ENCODE peak calls at places on chromosome 11, in five cellular contexts. F is NCI-H69; X is stimulated activated CD8-positive, alpha-beta memory T cell treated with anti-CD3 and anti-CD28 coated beads, Interleukin-15, amount 100 ng/mL, for 1 hour; V is activated gamma-delta T cell treated with Interleukin-2 at 50 U/mL for 16 hours; W is effector memory CD4-positive, alpha-beta T cell. A is an unnamed sample.

GRCh38 chr11:111913031-111913861 is 712 bp downstream of the HSPB2 start:
- DNase-seq in F (no peak), X (no peak), V (no peak), W (no peak), A (no peak)

GRCh38 chr11:2301631-2302272 is at the start of the genes C11orf21 and TSPAN32:
- DNase-seq in F (peak; percentile 60), X (no peak), V (peak; percentile 63), W (peak; percentile 64), A (peak; percentile 85)

GRCh38 chr11:126357969-126358762 is 2.7 kb downstream of the ST3GAL4 start:
- DNase-seq in F (no peak), X (no peak), V (no peak), W (no peak), A (no peak)

GRCh38 chr11:102727890-102728289 is 3.1 kb upstream of the MMP8 start:
- DNase-seq in F (no peak), X (no peak), V (no peak), W (no peak), A (no peak)

GRCh38 chr11:92627615-92628201 is 341.7 kb upstream of the MTNR1B start:
- DNase-seq in F (peak; percentile 51), X (no peak), V (no peak), W (no peak), A (no peak)

GRCh38 chr11:47590026-47590861 is 3.8 kb downstream of the FAM180B start:
- DNase-seq in F (no peak), X (no peak), V (no peak), W (no peak), A (no peak)

GRCh38 chr11:122098223-122098980 is 17.6 kb downstream of the BLID start:
- DNase-seq in F (no peak), X (no peak), V (no peak), W (no peak), A (no peak)

GRCh38 chr11:62879554-62879953 is 1.1 kb upstream of the SLC3A2 start:
- DNase-seq in F (peak; percentile 43), X (no peak), V (no peak), W (no peak), A (no peak)

GRCh38 chr11:58921778-58922390 is 17.4 kb upstream of the GLYATL1 start:
- DNase-seq in F (peak; percentile 65), X (no peak), V (no peak), W (no peak), A (no peak)

GRCh38 chr11:67400251-67400941 is 1.3 kb downstream of the PPP1CA start:
- DNase-seq in F (no peak), X (no peak), V (no peak), W (no peak), A (no peak)

GRCh38 chr11:45079075-45079444 is 67.4 kb upstream of the PRDM11 start:
- DNase-seq in F (peak; percentile 56), X (no peak), V (no peak), W (no peak), A (no peak)

GRCh38 chr11:100004541-100004940 is 682.5 kb upstream of the ARHGAP42 start:
- DNase-seq in F (no peak), X (no peak), V (no peak), W (no peak), A (no peak)

GRCh38 chr11:80241766-80242165 is 800.9 kb upstream of the TENM4 start:
- DNase-seq in F (no peak), X (no peak), V (no peak), W (no peak), A (no peak)

GRCh38 chr11:79100093-79100704 is 340.6 kb downstream of the TENM4 start:
- DNase-seq in F (peak; percentile 75), X (no peak), V (no peak), W (no peak), A (no peak)

GRCh38 chr11:86421976-86422770 is 47.5 kb downstream of the CCDC81 start:
- DNase-seq in F (no peak), X (no peak), V (no peak), W (no peak), A (no peak)

GRCh38 chr11:129528296-129528695 is 152.6 kb downstream of the BARX2 start:
- DNase-seq in F (no peak), X (no peak), V (no peak), W (no peak), A (no peak)

A was measured in CD8-positive, alpha-beta T cell.